ENCODE peak calls at places on chromosomes 7 and 10, in five cellular contexts. B is NCI-H345, M is activated T-helper 1 cell treated with Interleukin-2 at 50 U/mL for 16 hours, C is brain microvascular endothelial cell, E is left ventricle myocardium inferior. V is an unnamed sample.

GRCh38 chr10:62528441-62528840 is 154.3 kb downstream of the ZNF365 start:
- DNase-seq in B (no peak), M (no peak), C (no peak), E (no peak), V (no peak)

GRCh38 chr7:73567701-73568685 is 10.4 kb downstream of the TBL2 start:
- DNase-seq in B (no peak), M (no peak), C (no peak), E (no peak), V (no peak)

GRCh38 chr7:6530626-6531491 is 20.4 kb downstream of the GRID2IP start:
- DNase-seq in B (no peak), M (peak), C (no peak), E (no peak), V (no peak)

GRCh38 chr10:29056729-29057128 is 232.1 kb upstream of the LYZL1 start:
- DNase-seq in B (no peak), M (no peak), C (no peak), E (no peak), V (no peak)

GRCh38 chr7:40221836-40222235 is 87.0 kb downstream of the SUGCT start:
- DNase-seq in B (no peak), M (no peak), C (peak), E (no peak), V (peak)

GRCh38 chr7:131607291-131608111 is 51.1 kb upstream of the PODXL start:
- DNase-seq in B (no peak), M (no peak), C (no peak), E (no peak), V (no peak)

GRCh38 chr10:44932338-44933116 is 21.4 kb downstream of the TMEM72 start:
- DNase-seq in B (peak), M (peak), C (peak), E (peak), V (peak)

GRCh38 chr10:77902159-77902558 is 24.4 kb downstream of the DLG5 start:
- DNase-seq in B (no peak), M (no peak), C (no peak), E (no peak), V (no peak)

GRCh38 chr7:105013283-105013817 is 655 bp upstream of the KMT2E start:
- DNase-seq in B (peak), M (peak), C (peak), E (peak), V (peak)

GRCh38 chr7:39458346-39458745 is 107.9 kb upstream of the YAE1 start:
- DNase-seq in B (no peak), M (no peak), C (no peak), E (no peak), V (no peak)

GRCh38 chr10:13959443-13960359 is 371.0 kb downstream of the FRMD4A start:
- DNase-seq in B (no peak), M (no peak), C (no peak), E (no peak), V (no peak)

GRCh38 chr10:103204353-103205255 is 11.5 kb upstream of the NT5C2 start:
- DNase-seq in B (no peak), M (no peak), C (peak), E (no peak), V (peak)

GRCh38 chr10:21080246-21080645 is 183.1 kb upstream of the NEBL start:
- DNase-seq in B (no peak), M (no peak), C (no peak), E (no peak), V (no peak)

GRCh38 chr7:112360681-112361080 is 89.6 kb upstream of the IFRD1 start:
- DNase-seq in B (no peak), M (no peak), C (no peak), E (no peak), V (no peak)

GRCh38 chr7:80087051-80087767 is 47.4 kb upstream of the GNAI1 start:
- DNase-seq in B (no peak), M (no peak), C (peak), E (no peak), V (peak)

GRCh38 chr10:116766241-116767198 is 24.2 kb upstream of the HSPA12A start:
- DNase-seq in B (no peak), M (no peak), C (no peak), E (no peak), V (no peak)

GRCh38 chr10:51423121-51423452 is 276.3 kb downstream of the CSTF2T start:
- DNase-seq in B (no peak), M (no peak), C (no peak), E (no peak), V (no peak)

GRCh38 chr10:100847440-100847839 is 65.3 kb upstream of the SLF2 start:
- DNase-seq in B (no peak), M (no peak), C (peak), E (no peak), V (no peak)

GRCh38 chr7:26237035-26237807 is 35.7 kb downstream of the CBX3 start:
- DNase-seq in B (no peak), M (no peak), C (no peak), E (no peak), V (peak)

GRCh38 chr7:105571891-105572290 is 9.4 kb downstream of the EFCAB10 start:
- DNase-seq in B (no peak), M (no peak), C (no peak), E (no peak), V (no peak)

V was measured in astrocyte of the spinal cord.